ENCODE peak calls at places on chromosome 12, in six cellular contexts. One of them, this sample, is unnamed.

GRCh38 chr12:13114251-13115052 is 11.0 kb upstream of the GSG1 start:
- DNase-seq in nephron progenitor cell: peak; percentile 26
- DNase-seq in type B pancreatic cell: no peak
- DNase-seq in kidney glomerular epithelial cell: no peak
- DNase-seq in CD4-positive, alpha-beta T cell: no peak
- DNase-seq in stimulated activated CD4-positive, alpha-beta T cell treated with anti-CD3 and anti-CD28 coated beads, Interleukin-1b, Interleukin-23, amount 100 ng/mL, for 1 hour: no peak
- DNase-seq in this sample: no peak

GRCh38 chr12:111413442-111414086 is 7.8 kb downstream of the SH2B3 start:
- DNase-seq in kidney glomerular epithelial cell: peak; percentile 45
- DNase-seq in CD4-positive, alpha-beta T cell: no peak
- DNase-seq in stimulated activated CD4-positive, alpha-beta T cell treated with anti-CD3 and anti-CD28 coated beads, Interleukin-1b, Interleukin-23, amount 100 ng/mL, for 1 hour: no peak
- DNase-seq in type B pancreatic cell: no peak
- DNase-seq in nephron progenitor cell: no peak
- DNase-seq in this sample: no peak

GRCh38 chr12:50072198-50072907 is 12.8 kb upstream of the SMARCD1 start:
- DNase-seq in stimulated activated CD4-positive, alpha-beta T cell treated with anti-CD3 and anti-CD28 coated beads, Interleukin-1b, Interleukin-23, amount 100 ng/mL, for 1 hour: no peak
- DNase-seq in nephron progenitor cell: peak; percentile 35
- DNase-seq in kidney glomerular epithelial cell: no peak
- DNase-seq in CD4-positive, alpha-beta T cell: no peak
- DNase-seq in type B pancreatic cell: no peak
- DNase-seq in this sample: no peak

GRCh38 chr12:120649442-120650248 is 9.2 kb downstream of the CABP1 start:
- DNase-seq in kidney glomerular epithelial cell: no peak
- DNase-seq in CD4-positive, alpha-beta T cell: no peak
- DNase-seq in nephron progenitor cell: no peak
- DNase-seq in type B pancreatic cell: no peak
- DNase-seq in stimulated activated CD4-positive, alpha-beta T cell treated with anti-CD3 and anti-CD28 coated beads, Interleukin-1b, Interleukin-23, amount 100 ng/mL, for 1 hour: no peak
- DNase-seq in this sample: peak; percentile 71

GRCh38 chr12:120751389-120751788 is 25.8 kb downstream of the ACADS start:
- DNase-seq in nephron progenitor cell: no peak
- DNase-seq in CD4-positive, alpha-beta T cell: no peak
- DNase-seq in type B pancreatic cell: no peak
- DNase-seq in kidney glomerular epithelial cell: no peak
- DNase-seq in stimulated activated CD4-positive, alpha-beta T cell treated with anti-CD3 and anti-CD28 coated beads, Interleukin-1b, Interleukin-23, amount 100 ng/mL, for 1 hour: no peak
- DNase-seq in this sample: no peak

GRCh38 chr12:121124402-121125109 is 8.1 kb upstream of the P2RX7 start:
- DNase-seq in CD4-positive, alpha-beta T cell: no peak
- DNase-seq in stimulated activated CD4-positive, alpha-beta T cell treated with anti-CD3 and anti-CD28 coated beads, Interleukin-1b, Interleukin-23, amount 100 ng/mL, for 1 hour: no peak
- DNase-seq in kidney glomerular epithelial cell: peak; percentile 98
- DNase-seq in type B pancreatic cell: no peak
- DNase-seq in nephron progenitor cell: no peak
- DNase-seq in this sample: no peak

GRCh38 chr12:84697141-84697540 is 215.5 kb downstream of the SLC6A15 start:
- DNase-seq in type B pancreatic cell: no peak
- DNase-seq in CD4-positive, alpha-beta T cell: no peak
- DNase-seq in nephron progenitor cell: no peak
- DNase-seq in kidney glomerular epithelial cell: no peak
- DNase-seq in stimulated activated CD4-positive, alpha-beta T cell treated with anti-CD3 and anti-CD28 coated beads, Interleukin-1b, Interleukin-23, amount 100 ng/mL, for 1 hour: no peak
- DNase-seq in this sample: no peak

GRCh38 chr12:56160160-56160763 is 2.1 kb downstream of the MYL6 start:
- DNase-seq in type B pancreatic cell: no peak
- DNase-seq in CD4-positive, alpha-beta T cell: peak; percentile 64
- DNase-seq in kidney glomerular epithelial cell: peak; percentile 14
- DNase-seq in stimulated activated CD4-positive, alpha-beta T cell treated with anti-CD3 and anti-CD28 coated beads, Interleukin-1b, Interleukin-23, amount 100 ng/mL, for 1 hour: peak; percentile 17
- DNase-seq in nephron progenitor cell: no peak
- DNase-seq in this sample: no peak

GRCh38 chr12:78651755-78652154 is 212.8 kb upstream of the SYT1 start:
- DNase-seq in type B pancreatic cell: no peak
- DNase-seq in stimulated activated CD4-positive, alpha-beta T cell treated with anti-CD3 and anti-CD28 coated beads, Interleukin-1b, Interleukin-23, amount 100 ng/mL, for 1 hour: no peak
- DNase-seq in kidney glomerular epithelial cell: no peak
- DNase-seq in CD4-positive, alpha-beta T cell: no peak
- DNase-seq in nephron progenitor cell: no peak
- DNase-seq in this sample: peak; percentile 52

GRCh38 chr12:63208956-63209355 is 58.0 kb upstream of the AVPR1A start:
- DNase-seq in type B pancreatic cell: no peak
- DNase-seq in CD4-positive, alpha-beta T cell: no peak
- DNase-seq in kidney glomerular epithelial cell: no peak
- DNase-seq in nephron progenitor cell: no peak
- DNase-seq in stimulated activated CD4-positive, alpha-beta T cell treated with anti-CD3 and anti-CD28 coated beads, Interleukin-1b, Interleukin-23, amount 100 ng/mL, for 1 hour: no peak
- DNase-seq in this sample: no peak

GRCh38 chr12:89040146-89040964 is 311.9 kb downstream of the DUSP6 start:
- DNase-seq in kidney glomerular epithelial cell: no peak
- DNase-seq in stimulated activated CD4-positive, alpha-beta T cell treated with anti-CD3 and anti-CD28 coated beads, Interleukin-1b, Interleukin-23, amount 100 ng/mL, for 1 hour: peak; percentile 44
- DNase-seq in nephron progenitor cell: no peak
- DNase-seq in type B pancreatic cell: no peak
- DNase-seq in CD4-positive, alpha-beta T cell: peak; percentile 29
- DNase-seq in this sample: no peak

GRCh38 chr12:46402451-46402850 is 29.9 kb upstream of the SLC38A2 start:
- DNase-seq in stimulated activated CD4-positive, alpha-beta T cell treated with anti-CD3 and anti-CD28 coated beads, Interleukin-1b, Interleukin-23, amount 100 ng/mL, for 1 hour: no peak
- DNase-seq in nephron progenitor cell: no peak
- DNase-seq in type B pancreatic cell: no peak
- DNase-seq in kidney glomerular epithelial cell: peak; percentile 72
- DNase-seq in CD4-positive, alpha-beta T cell: no peak
- DNase-seq in this sample: no peak

GRCh38 chr12:118311666-118312065 is 61.0 kb downstream of the TAOK3 start:
- DNase-seq in type B pancreatic cell: no peak
- DNase-seq in nephron progenitor cell: no peak
- DNase-seq in CD4-positive, alpha-beta T cell: no peak
- DNase-seq in kidney glomerular epithelial cell: no peak
- DNase-seq in stimulated activated CD4-positive, alpha-beta T cell treated with anti-CD3 and anti-CD28 coated beads, Interleukin-1b, Interleukin-23, amount 100 ng/mL, for 1 hour: no peak
- DNase-seq in this sample: no peak

GRCh38 chr12:18965210-18965609 is 164.3 kb upstream of the PLEKHA5 start:
- DNase-seq in kidney glomerular epithelial cell: no peak
- DNase-seq in CD4-positive, alpha-beta T cell: no peak
- DNase-seq in stimulated activated CD4-positive, alpha-beta T cell treated with anti-CD3 and anti-CD28 coated beads, Interleukin-1b, Interleukin-23, amount 100 ng/mL, for 1 hour: no peak
- DNase-seq in nephron progenitor cell: no peak
- DNase-seq in type B pancreatic cell: no peak
- DNase-seq in this sample: no peak

GRCh38 chr12:93127582-93128331 is 198.7 kb upstream of the EEA1 start:
- DNase-seq in type B pancreatic cell: no peak
- DNase-seq in nephron progenitor cell: no peak
- DNase-seq in CD4-positive, alpha-beta T cell: no peak
- DNase-seq in kidney glomerular epithelial cell: no peak
- DNase-seq in stimulated activated CD4-positive, alpha-beta T cell treated with anti-CD3 and anti-CD28 coated beads, Interleukin-1b, Interleukin-23, amount 100 ng/mL, for 1 hour: no peak
- DNase-seq in this sample: peak; percentile 22

GRCh38 chr12:53994691-53995310 is 5.2 kb upstream of the HOXC9 start:
- DNase-seq in stimulated activated CD4-positive, alpha-beta T cell treated with anti-CD3 and anti-CD28 coated beads, Interleukin-1b, Interleukin-23, amount 100 ng/mL, for 1 hour: no peak
- DNase-seq in CD4-positive, alpha-beta T cell: no peak
- DNase-seq in kidney glomerular epithelial cell: no peak
- DNase-seq in nephron progenitor cell: peak; percentile 16
- DNase-seq in type B pancreatic cell: no peak
- DNase-seq in this sample: no peak

GRCh38 chr12:560666-561065 is 100.9 kb downstream of the B4GALNT3 start:
- DNase-seq in type B pancreatic cell: no peak
- DNase-seq in kidney glomerular epithelial cell: no peak
- DNase-seq in nephron progenitor cell: no peak
- DNase-seq in stimulated activated CD4-positive, alpha-beta T cell treated with anti-CD3 and anti-CD28 coated beads, Interleukin-1b, Interleukin-23, amount 100 ng/mL, for 1 hour: no peak
- DNase-seq in CD4-positive, alpha-beta T cell: no peak
- DNase-seq in this sample: no peak

GRCh38 chr12:15701212-15701611 is 88.0 kb downstream of the EPS8 start:
- DNase-seq in kidney glomerular epithelial cell: peak; percentile 23
- DNase-seq in type B pancreatic cell: no peak
- DNase-seq in nephron progenitor cell: no peak
- DNase-seq in stimulated activated CD4-positive, alpha-beta T cell treated with anti-CD3 and anti-CD28 coated beads, Interleukin-1b, Interleukin-23, amount 100 ng/mL, for 1 hour: no peak
- DNase-seq in CD4-positive, alpha-beta T cell: no peak
- DNase-seq in this sample: no peak

GRCh38 chr12:113083863-113084430 is 27.4 kb downstream of the DTX1 start:
- DNase-seq in type B pancreatic cell: no peak
- DNase-seq in kidney glomerular epithelial cell: no peak
- DNase-seq in stimulated activated CD4-positive, alpha-beta T cell treated with anti-CD3 and anti-CD28 coated beads, Interleukin-1b, Interleukin-23, amount 100 ng/mL, for 1 hour: no peak
- DNase-seq in nephron progenitor cell: no peak
- DNase-seq in CD4-positive, alpha-beta T cell: no peak
- DNase-seq in this sample: no peak

This sample was measured in BE2C.